ENCODE peak calls at places on chromosomes 1 and 21, in four cellular contexts. Q is IMR-90, C is mammary epithelial cell, V is neural progenitor cell. I is an unnamed sample.

GRCh38 chr1:221655766-221656305 is 86.1 kb downstream of the DUSP10 start:
- DNase-seq in V (no peak), Q (no peak), C (no peak), I (no peak)

GRCh38 chr1:53715478-53715877 is 23.5 kb downstream of the GLIS1 start:
- DNase-seq in V (peak; percentile 77), Q (peak; percentile 14), C (no peak), I (no peak)

GRCh38 chr1:110011527-110012041 is 22.8 kb upstream of the STRIP1 start:
- DNase-seq in V (peak; percentile 57), Q (peak; percentile 73), C (peak; percentile 54), I (no peak)

GRCh38 chr1:117396074-117396473 is 28.8 kb downstream of the MAN1A2 start:
- DNase-seq in Q (no peak), C (no peak), V (no peak), I (no peak)

GRCh38 chr1:181661569-181661968 is 178.3 kb downstream of the CACNA1E start:
- DNase-seq in Q (no peak), V (no peak), C (no peak), I (no peak)

GRCh38 chr1:17765444-17766411 is 10.6 kb downstream of the ACTL8 start:
- DNase-seq in V (no peak), Q (peak; percentile 98), C (peak; percentile 5), I (no peak)

GRCh38 chr21:41605178-41605933 is 97.4 kb upstream of the TMPRSS2 start:
- DNase-seq in Q (no peak), C (no peak), V (peak; percentile 37), I (no peak)

GRCh38 chr1:32125313-32125712 is 17.5 kb downstream of the KPNA6 start:
- DNase-seq in Q (no peak), V (no peak), C (no peak), I (no peak)

GRCh38 chr21:45988366-45989347 is 7.1 kb downstream of the COL6A1 start:
- DNase-seq in C (no peak), Q (no peak), V (no peak), I (no peak)

GRCh38 chr1:94727846-94728715 is 92.1 kb upstream of the SLC44A3 start:
- DNase-seq in C (peak; percentile 98), Q (peak; percentile 99), V (no peak), I (peak; percentile 73)

GRCh38 chr1:30778156-30778978 is 20.8 kb upstream of the LAPTM5 start:
- DNase-seq in Q (peak; percentile 85), V (no peak), C (peak; percentile 86), I (peak; percentile 86)

GRCh38 chr21:37862536-37862935 is 53.7 kb downstream of the KCNJ6 start:
- DNase-seq in C (peak; percentile 38), Q (peak; percentile 66), V (peak; percentile 65), I (no peak)

GRCh38 chr1:228289239-228289849 is 81.5 kb downstream of the OBSCN start:
- DNase-seq in C (no peak), V (no peak), Q (no peak), I (no peak)

GRCh38 chr1:236795757-236796719 is 946 bp downstream of the MTR start:
- DNase-seq in Q (peak; percentile 62), V (peak; percentile 5), C (no peak), I (peak; percentile 4)

GRCh38 chr1:2208309-2209239 is 14.0 kb upstream of the FAAP20 start:
- DNase-seq in V (no peak), Q (peak; percentile 88), C (peak; percentile 82), I (no peak)

GRCh38 chr1:167219646-167220536 is 795 bp upstream of the POU2F1 start:
- DNase-seq in C (peak; percentile 87), V (peak; percentile 97), Q (peak; percentile 25), I (peak; percentile 33)

GRCh38 chr21:41877901-41878830 is 978 bp downstream of the PRDM15 start:
- DNase-seq in V (no peak), C (peak; percentile 26), Q (peak; percentile 75), I (no peak)

GRCh38 chr1:118154220-118154619 is 30.8 kb downstream of the SPAG17 start:
- DNase-seq in V (peak; percentile 21), Q (peak; percentile 1), C (peak; percentile 25), I (no peak)

GRCh38 chr1:179872558-179872957 is 5.0 kb downstream of the TOR1AIP2 start:
- DNase-seq in Q (no peak), V (no peak), C (no peak), I (no peak)
- H4K20me1 ChIP-seq in Q (peaks cover 54% of the 10 kb centered on the region), V (peaks cover 22% of the 10 kb centered on the region), C (peaks cover 8% of the 10 kb centered on the region), I (peaks cover 9% of the 10 kb centered on the region)

GRCh38 chr1:226292874-226293552 is 16.0 kb downstream of the LIN9 start:
- DNase-seq in V (no peak), C (no peak), Q (peak; percentile 11), I (no peak)
- H3K4me2 ChIP-seq in V (no peak overlapping the region), C (no peak overlapping the region), Q (no peak overlapping the region), I (no peak overlapping the region)

GRCh38 chr1:203306970-203307541 is 1.7 kb downstream of the BTG2 start:
- DNase-seq in C (peak; percentile 35), V (peak; percentile 26), Q (no peak), I (no peak)

GRCh38 chr1:203305809-203306088 is 430 bp downstream of the BTG2 start:
- DNase-seq in Q (no peak), C (no peak), V (no peak), I (no peak)

GRCh38 chr1:203306089-203306969 is 1.0 kb downstream of the BTG2 start:
- DNase-seq in C (peak; percentile 94), Q (peak; percentile 75), V (peak; percentile 58), I (peak; percentile 83)

GRCh38 chr1:203304391-203304918 is 864 bp upstream of the BTG2 start:
- DNase-seq in Q (no peak), V (no peak), C (no peak), I (no peak)

GRCh38 chr1:203304919-203305808 is at the start of gene BTG2:
- DNase-seq in C (peak; percentile 91), V (peak; percentile 97), Q (peak; percentile 86), I (no peak)
- H3K4me1 ChIP-seq in C (peaks cover 44% of the 10 kb centered on the region), V (peaks cover 38% of the 10 kb centered on the region), Q (peaks cover 7% of the 10 kb centered on the region), I (peaks cover 57% of the 10 kb centered on the region)

GRCh38 chr1:15876357-15876756 is 28.9 kb downstream of the SPEN start:
- DNase-seq in V (peak; percentile 71), C (no peak), Q (no peak), I (no peak)
- H4K20me1 ChIP-seq in V (peaks cover 92% of the 10 kb centered on the region), C (peaks cover 4% of the 10 kb centered on the region), Q (peaks cover 21% of the 10 kb centered on the region), I (peaks cover 7% of the 10 kb centered on the region)

GRCh38 chr1:230383425-230383824 is 42.7 kb downstream of the PGBD5 start:
- DNase-seq in C (no peak), V (no peak), Q (no peak), I (no peak)
- H3K4me2 ChIP-seq in C (no peak overlapping the region), V (no peak overlapping the region), Q (no peak overlapping the region), I (no peak overlapping the region)

DNA sequence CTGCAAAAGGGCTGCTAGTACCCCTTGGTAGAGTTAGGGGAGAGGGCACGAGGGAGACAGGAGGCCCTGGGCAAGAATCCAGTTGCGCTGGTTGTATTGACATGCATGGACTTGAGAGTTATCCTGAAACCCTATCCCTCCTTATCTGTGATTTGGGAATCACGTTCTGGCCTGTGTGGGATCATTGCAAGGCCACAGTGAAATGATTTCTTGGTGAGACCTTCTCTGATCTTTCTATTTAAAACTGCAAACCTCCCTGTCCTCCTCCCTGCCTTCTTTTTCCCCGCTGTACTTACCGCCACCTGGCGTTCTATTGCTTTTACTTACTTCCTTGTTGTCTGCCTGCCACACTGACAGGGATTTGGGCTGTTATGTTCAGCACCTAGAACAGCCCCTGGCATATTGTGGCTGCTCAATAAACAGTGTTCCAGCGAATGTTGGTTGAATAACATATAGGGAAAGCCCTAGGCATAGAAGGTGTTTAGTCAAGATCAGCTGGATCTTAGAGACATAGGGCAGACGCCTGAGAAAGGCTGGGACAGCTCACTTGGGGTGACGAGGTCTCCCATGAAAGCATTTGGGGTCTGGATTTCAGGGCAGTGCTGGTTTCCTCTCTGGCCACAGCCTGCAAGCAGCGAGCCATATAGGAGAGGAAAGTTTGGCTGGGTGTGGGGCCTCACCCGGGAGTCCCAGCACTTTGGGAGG is 25.6 kb downstream of the ALPL start:
- DNase-seq in Q (peak; percentile 77), C (peak; percentile 62), V (peak; percentile 77), I (peak; percentile 2)
- H3K4me1 ChIP-seq in Q (peaks cover 2% of the 10 kb centered on the region), C (no peaks in the 10 kb centered on the region), V (peaks cover 20% of the 10 kb centered on the region), I (no peaks in the 10 kb centered on the region)

GRCh38 chr1:29743931-29744330 is 507.6 kb downstream of the PTPRU start:
- DNase-seq in V (no peak), Q (no peak), C (no peak), I (no peak)
- H4K20me1 ChIP-seq in V (no peaks in the 10 kb centered on the region), Q (no peaks in the 10 kb centered on the region), C (no peaks in the 10 kb centered on the region), I (no peaks in the 10 kb centered on the region)

GRCh38 chr1:63921357-63921756 is 147.5 kb downstream of the ROR1 start:
- DNase-seq in Q (no peak), V (no peak), C (no peak), I (no peak)
- H3K4me2 ChIP-seq in Q (peak overlapping the region; percentile 22), V (no peak overlapping the region), C (no peak overlapping the region), I (peak overlapping the region; percentile 59)

DNA sequence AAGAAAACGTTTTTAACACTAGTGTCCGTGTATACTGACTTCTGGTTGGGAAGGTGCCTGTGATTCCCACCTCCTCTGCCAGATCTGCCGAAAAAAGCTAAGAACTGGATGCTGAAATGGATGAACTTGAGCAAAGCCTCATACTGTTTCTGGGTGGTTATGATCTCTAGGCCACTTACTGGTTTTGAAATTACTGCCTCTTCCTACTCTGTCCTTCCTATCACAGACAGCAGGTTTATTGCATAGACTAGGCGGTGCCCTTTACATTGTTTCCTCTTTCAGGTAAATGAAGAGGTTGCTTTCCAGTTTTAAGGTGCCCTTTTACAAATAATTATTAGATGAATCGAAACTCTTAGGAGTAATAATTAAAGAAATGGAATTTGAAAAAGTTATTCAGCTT is 27.5 kb downstream of the PEX14 start:
- DNase-seq in C (no peak), V (no peak), Q (no peak), I (no peak)
- H3K4me1 ChIP-seq in C (peaks cover under 1% of the 10 kb centered on the region), V (peaks cover 4% of the 10 kb centered on the region), Q (no peaks in the 10 kb centered on the region), I (no peaks in the 10 kb centered on the region)

I was measured in keratinocyte.